ENCODE peak calls at places on chromosomes 13 and 19, in seven cellular contexts. J, V, K, U, Z, D and G are unnamed samples.

GRCh38 chr19:5068251-5069090 is 99.6 kb downstream of the KDM4B start:
- DNase-seq in V (no peak), U (no peak), J (no peak), K (no peak), D (peak), Z (no peak), G (no peak)

GRCh38 chr19:40225440-40226305 is 816 bp downstream of the CCNP start:
- DNase-seq in Z (no peak), V (no peak), K (no peak), D (peak), U (no peak), J (no peak), G (no peak)

GRCh38 chr19:48368942-48369341 is 4.8 kb downstream of the SYNGR4 start:
- DNase-seq in D (no peak), J (no peak), K (no peak), V (no peak), U (no peak), Z (no peak), G (no peak)

GRCh38 chr13:114102521-114103288 is 29.7 kb downstream of the RASA3 start:
- DNase-seq in Z (no peak), U (peak), J (no peak), D (no peak), V (no peak), K (no peak), G (no peak)

GRCh38 chr13:27855381-27855780 is 63.1 kb downstream of the GSX1 start:
- DNase-seq in J (no peak), Z (no peak), K (no peak), D (no peak), U (no peak), V (no peak), G (no peak)

GRCh38 chr13:98478134-98479129 is 98.5 kb downstream of the STK24 start:
- DNase-seq in D (no peak), Z (peak), U (peak), K (peak), V (no peak), J (no peak), G (no peak)

GRCh38 chr19:53906211-53907192 is 2.6 kb upstream of the CACNG7 start:
- DNase-seq in K (no peak), J (peak), Z (peak), V (no peak), U (peak), D (no peak), G (no peak)

GRCh38 chr19:18020212-18021067 is 12.5 kb downstream of the ARRDC2 start:
- DNase-seq in J (no peak), V (no peak), Z (peak), K (no peak), D (peak), U (peak), G (no peak)

GRCh38 chr13:97141564-97142005 is 80.5 kb upstream of the MBNL2 start:
- DNase-seq in V (peak), Z (peak), J (no peak), D (peak), U (no peak), K (peak), G (peak)

GRCh38 chr13:94412870-94413269 is 66.6 kb downstream of the DCT start:
- DNase-seq in K (no peak), V (no peak), J (no peak), U (no peak), Z (no peak), D (no peak), G (no peak)

GRCh38 chr19:38031423-38031770 is 124.4 kb downstream of the SIPA1L3 start:
- DNase-seq in V (no peak), Z (no peak), D (no peak), J (no peak), U (no peak), K (no peak), G (no peak)

GRCh38 chr13:85816413-85816812 is 17.2 kb upstream of the SLITRK6 start:
- DNase-seq in D (no peak), K (no peak), U (no peak), V (no peak), J (no peak), Z (no peak), G (no peak)

GRCh38 chr19:28397311-28397710 is 815.6 kb downstream of the UQCRFS1 start:
- DNase-seq in D (no peak), V (no peak), K (no peak), J (no peak), U (no peak), Z (no peak), G (no peak)

GRCh38 chr13:108734676-108735075 is 105.3 kb downstream of the MYO16 start:
- DNase-seq in U (no peak), K (no peak), Z (no peak), D (no peak), V (peak), J (peak), G (no peak)

GRCh38 chr19:40982594-40983101 is 8.4 kb upstream of the CYP2B6 start:
- DNase-seq in K (no peak), D (no peak), J (peak), Z (no peak), V (no peak), U (no peak), G (no peak)

GRCh38 chr19:12065100-12065538 is 588 bp downstream of the ZNF844 start:
- DNase-seq in K (no peak), J (peak), Z (no peak), U (no peak), V (no peak), D (no peak), G (peak)

GRCh38 chr13:113110048-113110851 is 4.7 kb downstream of the F7 start:
- DNase-seq in D (no peak), U (peak), K (no peak), J (no peak), V (no peak), Z (no peak), G (no peak)

GRCh38 chr13:108958013-108958376 is 328.6 kb downstream of the MYO16 start:
- DNase-seq in K (no peak), V (no peak), D (no peak), J (no peak), Z (no peak), U (no peak), G (no peak)

GRCh38 chr19:2703691-2704216 is 1.3 kb upstream of the GNG7 start:
- DNase-seq in Z (no peak), V (no peak), K (no peak), J (no peak), D (peak), U (no peak), G (no peak)
- TF ChIP-seq JUND in Z (no peak), V (no peak), K (no peak), J (no peak), D (no peak), U (no peak), G (no peak)

GRCh38 chr19:29539668-29540067 is 13.9 kb downstream of the VSTM2B start:
- DNase-seq in K (no peak), Z (no peak), U (no peak), V (no peak), D (no peak), J (peak), G (no peak)
- TF ChIP-seq JUND in K (no peak), Z (no peak), U (no peak), V (no peak), D (no peak), J (no peak), G (no peak)

DNA sequence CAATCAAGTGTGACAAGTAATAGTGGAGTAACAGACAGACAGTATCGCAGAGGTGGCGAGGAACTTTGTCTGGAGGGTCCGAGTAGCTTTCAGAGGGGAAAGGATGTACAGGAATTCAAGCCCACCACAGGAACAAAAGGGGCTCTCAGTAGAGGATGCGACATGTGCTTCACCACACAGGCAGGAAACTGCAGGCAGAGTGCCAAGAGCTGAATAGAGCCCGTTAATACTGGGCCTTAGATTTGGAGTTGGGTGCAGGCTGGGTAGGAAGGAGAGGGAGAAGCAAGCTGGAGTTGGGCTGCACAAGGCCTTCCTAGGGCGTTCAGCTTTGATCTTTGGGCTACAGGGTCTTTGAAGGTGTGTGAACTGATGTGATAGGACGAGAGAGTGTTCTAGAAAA is 1.2 kb downstream of the CCDC70 start:
- DNase-seq in V (no peak), U (no peak), K (no peak), Z (no peak), J (no peak), D (no peak), G (no peak)
- TF ChIP-seq JUND in V (no peak), U (no peak), K (no peak), Z (no peak), J (no peak), D (no peak), G (no peak)

DNA sequence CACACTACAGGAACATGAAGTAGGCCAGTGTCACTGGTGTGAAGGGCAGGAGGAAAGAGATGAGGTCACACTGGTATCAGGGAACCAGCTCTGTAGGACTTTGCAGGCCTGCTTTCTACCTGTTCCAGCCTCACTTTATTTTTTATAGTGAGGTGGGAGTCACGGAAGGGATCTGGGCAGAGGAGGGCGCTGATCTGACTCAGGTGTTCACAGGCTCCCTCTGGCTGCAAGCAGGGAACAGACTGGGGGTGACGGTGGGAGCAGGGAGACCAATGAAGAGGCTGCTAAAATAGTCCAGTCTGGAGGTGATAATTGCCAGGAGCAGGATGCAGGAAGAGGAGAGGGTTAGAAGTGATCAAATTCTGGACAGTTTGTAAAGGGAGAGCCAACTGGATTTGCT is 2.8 kb downstream of the THAP8 start:
- DNase-seq in Z (peak), K (no peak), V (peak), D (peak), J (peak), U (no peak), G (no peak)
- TF ChIP-seq JUND in Z (no peak), K (no peak), V (no peak), D (no peak), J (no peak), U (no peak), G (no peak)

DNA sequence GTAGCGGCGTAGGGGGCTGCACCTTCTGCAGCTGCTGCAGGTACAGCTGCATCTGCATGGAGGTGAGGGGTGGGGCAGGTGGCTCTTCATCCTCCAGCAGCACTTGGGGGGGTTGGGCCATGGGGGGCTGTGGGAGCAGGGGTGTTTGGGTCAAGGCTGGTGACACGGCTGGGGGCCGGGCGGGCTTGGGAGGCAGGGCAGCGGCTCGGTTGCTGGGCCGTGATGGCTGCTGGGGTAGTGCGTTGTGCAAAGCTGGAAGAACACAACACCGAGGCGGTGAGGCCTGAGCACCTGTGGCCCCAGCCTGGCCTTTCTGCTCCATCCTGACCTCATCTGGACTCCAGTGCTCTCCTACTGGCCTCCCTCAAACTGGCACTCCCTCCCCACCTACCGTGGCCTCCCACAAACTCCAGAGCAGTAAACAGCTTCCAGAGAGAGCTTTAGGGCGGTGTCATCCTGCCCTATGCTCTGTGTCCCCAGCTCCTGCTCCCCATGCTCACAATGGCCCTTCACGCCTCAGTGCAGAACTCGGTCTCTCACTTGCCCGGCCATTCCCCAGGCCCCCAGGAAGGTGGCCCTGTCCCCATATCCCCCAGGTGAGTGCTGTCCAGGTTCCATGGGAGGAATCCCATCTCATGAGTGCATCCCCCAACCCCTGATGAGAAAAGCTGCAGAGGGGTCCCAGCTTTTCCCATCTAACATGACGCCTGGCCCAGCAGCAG is 11.1 kb upstream of the EPHX3 start:
- DNase-seq in J (no peak), Z (no peak), V (no peak), K (no peak), U (no peak), D (no peak), G (no peak)
- TF ChIP-seq JUND in J (no peak), Z (no peak), V (no peak), K (no peak), U (no peak), D (no peak), G (no peak)

DNA sequence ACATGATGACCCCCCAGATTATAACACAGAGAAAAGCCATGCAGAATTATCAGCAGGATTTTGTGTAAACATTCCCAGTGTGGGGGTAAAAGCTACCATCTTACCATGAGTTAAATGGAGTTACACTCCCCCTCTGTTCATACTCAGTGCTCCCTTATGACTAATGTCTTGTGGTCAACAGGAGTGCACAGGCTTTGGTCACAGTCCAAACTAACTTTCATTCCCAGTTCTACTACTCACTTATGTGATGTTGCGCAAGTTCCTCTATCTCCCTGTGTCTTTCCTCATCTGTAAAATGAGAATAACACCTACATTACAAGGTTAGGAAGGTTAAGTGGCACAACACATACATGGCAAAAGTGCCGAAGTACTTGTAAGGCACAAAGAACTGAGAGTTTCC is 277.9 kb downstream of the RBM26 start:
- DNase-seq in U (no peak), J (no peak), D (peak), Z (no peak), V (no peak), K (peak), G (no peak)
- TF ChIP-seq JUND in U (no peak), J (no peak), D (no peak), Z (no peak), V (no peak), K (no peak), G (no peak)

GRCh38 chr19:36097036-36097435 is 13.9 kb upstream of the OVOL3 start:
- DNase-seq in U (no peak), J (no peak), K (no peak), V (no peak), Z (no peak), D (no peak), G (no peak)
- TF ChIP-seq JUND in U (no peak), J (no peak), K (no peak), V (no peak), Z (no peak), D (no peak), G (no peak)